ENCODE peak calls at places on chromosomes 1 and 21, in four cellular contexts. E is naive thymus-derived CD4-positive, alpha-beta T cell; H is effector memory CD4-positive, alpha-beta T cell; M is Peyer's patch. B is an unnamed sample.
A peak's percentile ranks its signal among the peaks of the same experiment; 100 is the strongest.

GRCh38 chr1:223642155-223642689 is 23.3 kb downstream of the CAPN8 start:
- DNase-seq in H (no peak), E (no peak), M (no peak), B (no peak)

GRCh38 chr1:171740356-171740863 is 1.5 kb downstream of the VAMP4 start:
- DNase-seq in E (no peak), H (no peak), M (no peak), B (no peak)

GRCh38 chr1:57340361-57341192 is 83.3 kb downstream of the DAB1 start:
- DNase-seq in H (no peak), E (no peak), M (peak; percentile 67), B (no peak)

GRCh38 chr1:91900538-91900937 is 14.6 kb upstream of the TGFBR3 start:
- DNase-seq in M (no peak), H (no peak), E (no peak), B (no peak)

GRCh38 chr21:33943293-33943692 is 27.7 kb upstream of the ATP5PO start:
- DNase-seq in H (no peak), M (no peak), E (no peak), B (no peak)

GRCh38 chr1:25565188-25565591 is 21.8 kb downstream of the LDLRAP1 start:
- DNase-seq in E (peak; percentile 59), H (no peak), M (no peak), B (no peak)

GRCh38 chr1:242402956-242403355 is 121.5 kb downstream of the PLD5 start:
- DNase-seq in H (no peak), M (no peak), E (no peak), B (no peak)

GRCh38 chr1:179129702-179130473 is 48.0 kb downstream of the TOR3A start:
- DNase-seq in H (no peak), M (no peak), E (peak; percentile 68), B (no peak)

GRCh38 chr21:14358775-14359174 is 24.2 kb downstream of the HSPA13 start:
- DNase-seq in H (no peak), M (no peak), E (no peak), B (no peak)

GRCh38 chr1:218778257-218778656 is 395.4 kb upstream of the LYPLAL1 start:
- DNase-seq in M (no peak), E (no peak), H (no peak), B (no peak)

GRCh38 chr1:232143315-232143886 is 486.5 kb downstream of the SIPA1L2 start:
- DNase-seq in H (no peak), M (no peak), E (no peak), B (no peak)

GRCh38 chr1:32981003-32981909 is 16.6 kb upstream of the RNF19B start:
- DNase-seq in H (peak; percentile 51), M (peak; percentile 85), E (peak; percentile 51), B (peak; percentile 53)

GRCh38 chr21:35332841-35333426 is 283.8 kb upstream of the RUNX1 start:
- DNase-seq in M (no peak), H (no peak), E (no peak), B (no peak)

GRCh38 chr1:16019580-16020277 is 1.9 kb upstream of the HSPB7 start:
- DNase-seq in E (no peak), H (no peak), M (no peak), B (no peak)

GRCh38 chr1:84830136-84830535 is 62.9 kb downstream of the LPAR3 start:
- DNase-seq in M (no peak), E (no peak), H (no peak), B (no peak)

GRCh38 chr1:209422281-209422680 is 161.2 kb upstream of the CAMK1G start:
- DNase-seq in M (no peak), H (no peak), E (no peak), B (no peak)

GRCh38 chr1:4711191-4711915 is 56.9 kb downstream of the AJAP1 start:
- DNase-seq in E (no peak), H (no peak), M (no peak), B (no peak)

GRCh38 chr1:23385119-23385621 is 15.5 kb upstream of the ZNF436 start:
- DNase-seq in M (no peak), H (no peak), E (no peak), B (no peak)

GRCh38 chr21:45320991-45321656 is 33.4 kb upstream of the POFUT2 start:
- DNase-seq in H (no peak), E (no peak), M (no peak), B (no peak)

GRCh38 chr1:99502400-99502799 is 143.5 kb upstream of the PALMD start:
- DNase-seq in M (no peak), E (no peak), H (no peak), B (no peak)

GRCh38 chr1:53061123-53061858 is 722 bp upstream of the PODN start:
- DNase-seq in H (no peak), M (peak; percentile 41), E (no peak), B (no peak)

GRCh38 chr1:150164224-150164623 is 14.5 kb downstream of the PLEKHO1 start:
- DNase-seq in E (no peak), H (no peak), M (peak; percentile 58), B (no peak)

DNA sequence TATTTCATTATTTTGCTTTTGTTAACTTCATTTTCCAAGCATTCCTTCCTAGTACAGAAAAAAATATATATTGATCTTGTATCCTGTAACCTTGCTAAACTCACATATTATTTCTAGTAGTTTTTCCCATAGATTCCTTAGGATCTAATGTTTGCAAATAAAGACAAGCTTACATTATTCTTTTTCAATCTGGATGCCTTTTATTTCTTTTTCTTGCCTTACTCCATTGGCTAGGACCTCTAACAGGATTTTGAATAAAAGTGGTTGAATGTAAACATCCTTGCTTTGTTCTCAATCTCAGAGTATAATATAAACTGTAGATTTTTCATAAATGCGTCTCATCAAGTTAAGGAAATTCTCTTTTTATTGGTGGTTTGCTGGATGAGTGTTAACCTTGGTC is 74.5 kb upstream of the GUCA2A start:
- DNase-seq in E (no peak), H (no peak), M (no peak), B (no peak)
- H3K9me3 ChIP-seq in E (peaks cover 4% of the 10 kb centered on the region), H (no peaks in the 10 kb centered on the region), M (peaks cover 4% of the 10 kb centered on the region), B (peaks cover 3% of the 10 kb centered on the region)

GRCh38 chr1:67630438-67631045 is 54.5 kb upstream of the GADD45A start:
- DNase-seq in E (no peak), H (no peak), M (no peak), B (no peak)
- H3K9me3 ChIP-seq in E (no peaks in the 10 kb centered on the region), H (no peaks in the 10 kb centered on the region), M (no peaks in the 10 kb centered on the region), B (no peaks in the 10 kb centered on the region)

GRCh38 chr1:2856076-2856390 is 54.5 kb upstream of the TTC34 start:
- DNase-seq in H (no peak), E (no peak), M (no peak), B (no peak)
- H3K9me3 ChIP-seq in H (no peaks in the 10 kb centered on the region), E (no peaks in the 10 kb centered on the region), M (no peaks in the 10 kb centered on the region), B (no peaks in the 10 kb centered on the region)

DNA sequence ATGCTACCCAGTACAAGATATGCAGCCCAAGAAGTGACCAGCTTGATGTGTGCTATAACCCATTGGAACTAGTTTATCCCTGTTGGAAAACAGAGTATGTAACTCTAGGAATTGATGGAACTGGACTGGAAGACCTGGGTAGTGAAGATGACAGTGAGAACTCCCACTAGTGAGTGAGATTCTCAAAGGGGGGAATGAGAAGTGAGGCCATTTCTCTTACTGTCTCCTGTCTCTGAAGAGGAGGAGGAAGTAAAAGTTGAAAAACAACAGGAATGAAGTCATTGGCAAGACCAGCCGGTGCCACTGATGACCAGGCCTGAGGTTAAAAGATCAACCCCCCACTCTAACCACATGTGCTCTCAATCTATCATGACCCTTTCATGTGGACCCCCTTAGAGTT is 20.9 kb downstream of the PLA2G2F start:
- DNase-seq in E (no peak), H (no peak), M (no peak), B (no peak)
- H3K9me3 ChIP-seq in E (peaks cover 8% of the 10 kb centered on the region), H (peaks cover 22% of the 10 kb centered on the region), M (peaks cover 30% of the 10 kb centered on the region), B (no peaks in the 10 kb centered on the region)

GRCh38 chr1:228343211-228343661 is 63.4 kb downstream of the TRIM11 start:
- DNase-seq in E (no peak), M (peak; percentile 33), H (no peak), B (peak; percentile 4)
- H3K9me3 ChIP-seq in E (no peaks in the 10 kb centered on the region), M (peaks cover 6% of the 10 kb centered on the region), H (no peaks in the 10 kb centered on the region), B (no peaks in the 10 kb centered on the region)

GRCh38 chr21:24868117-24868516 is 739.2 kb downstream of the MRPL39 start:
- DNase-seq in M (no peak), E (no peak), H (no peak), B (no peak)

GRCh38 chr21:24870633-24871032 is 736.6 kb downstream of the MRPL39 start:
- DNase-seq in E (no peak), M (no peak), H (no peak), B (no peak)

DNA sequence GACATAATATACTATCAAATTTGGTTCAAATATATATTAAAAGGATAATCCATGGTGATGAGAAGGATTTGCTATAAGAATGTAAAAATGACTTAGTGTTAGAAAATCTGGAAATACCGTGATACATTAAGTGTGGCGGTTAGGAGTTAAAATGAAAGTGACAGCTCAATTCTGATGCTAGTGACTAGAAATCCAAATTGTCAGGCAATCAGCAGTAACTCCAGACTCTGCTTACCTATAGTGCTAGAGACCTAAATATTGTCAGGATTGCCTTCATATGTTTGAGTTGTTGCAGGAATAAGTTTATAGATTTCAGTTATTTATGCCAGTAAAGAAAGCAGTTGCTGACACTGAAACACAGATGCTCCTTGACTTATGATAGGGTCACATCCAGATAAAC is 737.4 kb downstream of the MRPL39 start:
- DNase-seq in H (no peak), M (no peak), E (no peak), B (no peak)
- H3K9me3 ChIP-seq in H (no peaks in the 10 kb centered on the region), M (no peaks in the 10 kb centered on the region), E (no peaks in the 10 kb centered on the region), B (no peaks in the 10 kb centered on the region)

GRCh38 chr1:246989901-246990300 is 18.0 kb downstream of the ZNF695 start:
- DNase-seq in E (no peak), M (no peak), H (no peak), B (no peak)
- H3K9me3 ChIP-seq in E (peaks cover 5% of the 10 kb centered on the region), M (peaks cover 25% of the 10 kb centered on the region), H (peaks cover 23% of the 10 kb centered on the region), B (peaks cover 8% of the 10 kb centered on the region)

DNA sequence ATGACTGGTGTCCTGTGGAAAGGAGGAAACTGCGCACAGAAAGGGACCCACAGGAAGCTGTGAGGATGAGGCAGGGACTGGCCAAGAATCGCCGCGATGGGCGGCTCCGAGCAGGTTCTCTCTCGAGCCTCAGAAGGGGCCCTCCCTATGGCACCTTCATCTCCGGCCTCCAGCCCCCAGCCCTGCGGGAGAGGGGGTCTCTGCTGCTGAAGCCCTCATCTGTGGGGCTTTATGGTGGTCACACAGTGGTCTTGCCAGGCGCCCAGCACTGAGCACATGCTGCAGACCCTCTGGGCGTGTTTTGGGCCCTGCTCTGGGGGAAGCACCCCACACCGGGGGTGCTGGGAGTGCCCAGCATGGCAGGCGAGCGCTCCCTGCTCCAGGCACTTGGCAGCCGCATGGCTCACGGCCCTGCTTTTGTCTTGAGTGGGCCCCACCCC is 86.6 kb upstream of the ACTRT2 start:
- DNase-seq in E (no peak), M (no peak), H (no peak), B (no peak)
- H3K9me3 ChIP-seq in E (no peaks in the 10 kb centered on the region), M (no peaks in the 10 kb centered on the region), H (no peaks in the 10 kb centered on the region), B (no peaks in the 10 kb centered on the region)

DNA sequence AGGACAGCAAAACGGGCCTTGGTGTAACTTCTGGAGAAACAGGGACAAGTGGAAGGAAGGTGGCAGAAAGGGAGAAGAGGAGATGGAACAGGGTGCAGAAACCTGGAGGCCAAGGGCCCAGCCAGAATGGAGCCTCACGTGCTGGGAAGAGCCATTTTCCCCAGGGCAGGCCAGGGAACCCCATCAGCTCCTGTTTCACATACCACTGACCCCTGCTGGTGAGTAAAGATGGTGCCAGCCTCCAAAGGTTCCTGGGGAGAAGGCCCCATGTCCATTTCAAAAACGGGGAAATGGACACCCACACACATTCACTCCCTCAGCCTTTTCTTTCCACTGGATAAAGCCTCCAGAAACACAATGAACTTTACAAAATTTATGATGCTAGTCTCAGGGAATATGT is 57.6 kb upstream of the JUN start:
- DNase-seq in M (peak; percentile 66), H (peak; percentile 11), E (no peak), B (peak; percentile 9)
- H3K9me3 ChIP-seq in M (no peaks in the 10 kb centered on the region), H (no peaks in the 10 kb centered on the region), E (no peaks in the 10 kb centered on the region), B (no peaks in the 10 kb centered on the region)

B was measured in T-helper 17 cell.